ENCODE peak calls at places on chromosomes 1 and 21, in nine cellular contexts. One of them, this sample, is unnamed.

GRCh38 chr21:43271452-43272020 is 102.7 kb downstream of the CRYAA start:
- DNase-seq in breast epithelium: no peak
- DNase-seq in sigmoid colon: no peak
- DNase-seq in tibial nerve: no peak
- DNase-seq in K562: no peak
- DNase-seq in IMR-90: no peak
- DNase-seq in ovary: no peak
- DNase-seq in heart left ventricle: peak
- DNase-seq in uterus: no peak
- DNase-seq in this sample: no peak

GRCh38 chr1:108712605-108713150 is at the start of gene FNDC7:
- DNase-seq in breast epithelium: no peak
- DNase-seq in sigmoid colon: no peak
- DNase-seq in tibial nerve: no peak
- DNase-seq in K562: no peak
- DNase-seq in IMR-90: peak
- DNase-seq in ovary: no peak
- DNase-seq in heart left ventricle: no peak
- DNase-seq in uterus: no peak
- DNase-seq in this sample: no peak

GRCh38 chr1:85245891-85246290 is 13.6 kb downstream of the C1orf52 start:
- DNase-seq in breast epithelium: no peak
- DNase-seq in sigmoid colon: no peak
- DNase-seq in tibial nerve: no peak
- DNase-seq in K562: no peak
- DNase-seq in IMR-90: no peak
- DNase-seq in ovary: no peak
- DNase-seq in heart left ventricle: no peak
- DNase-seq in uterus: no peak
- DNase-seq in this sample: no peak

GRCh38 chr1:110605901-110606783 is at the start of gene KCNA2:
- DNase-seq in breast epithelium: no peak
- DNase-seq in sigmoid colon: peak
- DNase-seq in tibial nerve: no peak
- DNase-seq in K562: no peak
- DNase-seq in IMR-90: no peak
- DNase-seq in ovary: peak
- DNase-seq in heart left ventricle: peak
- DNase-seq in uterus: no peak
- DNase-seq in this sample: no peak

GRCh38 chr21:38916214-38916964 is 110.7 kb downstream of the ETS2 start:
- DNase-seq in breast epithelium: no peak
- DNase-seq in sigmoid colon: no peak
- DNase-seq in tibial nerve: no peak
- DNase-seq in K562: no peak
- DNase-seq in IMR-90: no peak
- DNase-seq in ovary: peak
- DNase-seq in heart left ventricle: no peak
- DNase-seq in uterus: no peak
- DNase-seq in this sample: no peak

GRCh38 chr1:201525196-201525778 is 13.6 kb upstream of the NAV1 start:
- DNase-seq in breast epithelium: no peak
- DNase-seq in sigmoid colon: no peak
- DNase-seq in tibial nerve: no peak
- DNase-seq in K562: no peak
- DNase-seq in IMR-90: no peak
- DNase-seq in ovary: no peak
- DNase-seq in heart left ventricle: no peak
- DNase-seq in uterus: no peak
- DNase-seq in this sample: no peak

GRCh38 chr1:170670751-170671628 is 7.1 kb downstream of the PRRX1 start:
- DNase-seq in breast epithelium: no peak
- DNase-seq in sigmoid colon: no peak
- DNase-seq in tibial nerve: peak
- DNase-seq in K562: peak
- DNase-seq in IMR-90: peak
- DNase-seq in ovary: peak
- DNase-seq in heart left ventricle: peak
- DNase-seq in uterus: peak
- DNase-seq in this sample: no peak

GRCh38 chr1:120954736-120955135 is 65.2 kb downstream of the PPIAL4A start:
- DNase-seq in breast epithelium: no peak
- DNase-seq in sigmoid colon: no peak
- DNase-seq in tibial nerve: no peak
- DNase-seq in K562: no peak
- DNase-seq in IMR-90: no peak
- DNase-seq in ovary: no peak
- DNase-seq in heart left ventricle: no peak
- DNase-seq in uterus: no peak
- DNase-seq in this sample: no peak

GRCh38 chr21:20822559-20823133 is 175.6 kb upstream of the NCAM2 start:
- DNase-seq in breast epithelium: no peak
- DNase-seq in sigmoid colon: no peak
- DNase-seq in tibial nerve: no peak
- DNase-seq in K562: no peak
- DNase-seq in IMR-90: no peak
- DNase-seq in ovary: no peak
- DNase-seq in heart left ventricle: no peak
- DNase-seq in uterus: no peak
- DNase-seq in this sample: no peak

GRCh38 chr1:39576016-39576657 is 453 bp downstream of the PABPC4 start:
- DNase-seq in breast epithelium: no peak
- DNase-seq in sigmoid colon: no peak
- DNase-seq in tibial nerve: no peak
- DNase-seq in K562: no peak
- DNase-seq in IMR-90: no peak
- DNase-seq in ovary: peak
- DNase-seq in heart left ventricle: peak
- DNase-seq in uterus: no peak
- DNase-seq in this sample: no peak

GRCh38 chr21:44267655-44268142 is 6.0 kb upstream of the DNMT3L start:
- DNase-seq in breast epithelium: no peak
- DNase-seq in sigmoid colon: no peak
- DNase-seq in tibial nerve: peak
- DNase-seq in K562: peak
- DNase-seq in IMR-90: no peak
- DNase-seq in ovary: no peak
- DNase-seq in heart left ventricle: peak
- DNase-seq in uterus: peak
- DNase-seq in this sample: no peak

GRCh38 chr21:39441502-39442475 is 3.8 kb downstream of the LCA5L start:
- DNase-seq in breast epithelium: no peak
- DNase-seq in sigmoid colon: no peak
- DNase-seq in tibial nerve: no peak
- DNase-seq in K562: peak
- DNase-seq in IMR-90: peak
- DNase-seq in ovary: no peak
- DNase-seq in heart left ventricle: no peak
- DNase-seq in uterus: no peak
- DNase-seq in this sample: no peak

GRCh38 chr1:169392406-169392805 is 24.4 kb downstream of the BLZF1 start:
- DNase-seq in breast epithelium: no peak
- DNase-seq in sigmoid colon: no peak
- DNase-seq in tibial nerve: no peak
- DNase-seq in K562: no peak
- DNase-seq in IMR-90: no peak
- DNase-seq in ovary: no peak
- DNase-seq in heart left ventricle: no peak
- DNase-seq in uterus: no peak
- DNase-seq in this sample: no peak

GRCh38 chr1:98325646-98326441 is 335.7 kb upstream of the SNX7 start:
- DNase-seq in breast epithelium: no peak
- DNase-seq in sigmoid colon: peak
- DNase-seq in tibial nerve: peak
- DNase-seq in K562: no peak
- DNase-seq in IMR-90: peak
- DNase-seq in ovary: peak
- DNase-seq in heart left ventricle: peak
- DNase-seq in uterus: peak
- DNase-seq in this sample: no peak

GRCh38 chr21:43600642-43601397 is 58.5 kb downstream of the HSF2BP start:
- DNase-seq in breast epithelium: no peak
- DNase-seq in sigmoid colon: no peak
- DNase-seq in tibial nerve: no peak
- DNase-seq in K562: no peak
- DNase-seq in IMR-90: peak
- DNase-seq in ovary: no peak
- DNase-seq in heart left ventricle: no peak
- DNase-seq in uterus: no peak
- DNase-seq in this sample: no peak

GRCh38 chr1:220680085-220680687 is 10.0 kb upstream of the C1orf115 start:
- DNase-seq in breast epithelium: no peak
- DNase-seq in sigmoid colon: no peak
- DNase-seq in tibial nerve: no peak
- DNase-seq in K562: peak
- DNase-seq in IMR-90: peak
- DNase-seq in ovary: no peak
- DNase-seq in heart left ventricle: no peak
- DNase-seq in uterus: no peak
- DNase-seq in this sample: no peak

GRCh38 chr1:241579434-241579833 is 47.3 kb downstream of the KMO start:
- DNase-seq in breast epithelium: no peak
- DNase-seq in sigmoid colon: no peak
- DNase-seq in tibial nerve: no peak
- DNase-seq in K562: no peak
- DNase-seq in IMR-90: no peak
- DNase-seq in ovary: no peak
- DNase-seq in heart left ventricle: no peak
- DNase-seq in uterus: no peak
- DNase-seq in this sample: no peak

GRCh38 chr1:167935252-167936067 is 1.0 kb upstream of the DCAF6 start:
- DNase-seq in breast epithelium: no peak
- DNase-seq in sigmoid colon: peak
- DNase-seq in tibial nerve: peak
- DNase-seq in K562: peak
- DNase-seq in IMR-90: peak
- DNase-seq in ovary: peak
- DNase-seq in heart left ventricle: no peak
- DNase-seq in uterus: peak
- DNase-seq in this sample: no peak

GRCh38 chr21:33584455-33584854 is 4.0 kb downstream of the DONSON start:
- DNase-seq in breast epithelium: no peak
- DNase-seq in sigmoid colon: no peak
- DNase-seq in tibial nerve: no peak
- DNase-seq in K562: peak
- DNase-seq in IMR-90: no peak
- DNase-seq in ovary: no peak
- DNase-seq in heart left ventricle: no peak
- DNase-seq in uterus: no peak
- DNase-seq in this sample: no peak

GRCh38 chr21:33587792-33588484 is 546 bp downstream of the DONSON start:
- DNase-seq in breast epithelium: no peak
- DNase-seq in sigmoid colon: peak
- DNase-seq in tibial nerve: peak
- DNase-seq in K562: peak
- DNase-seq in IMR-90: peak
- DNase-seq in ovary: peak
- DNase-seq in heart left ventricle: no peak
- DNase-seq in uterus: peak
- DNase-seq in this sample: no peak

GRCh38 chr21:33588485-33589335 is at the start of gene DONSON:
- DNase-seq in breast epithelium: peak
- DNase-seq in sigmoid colon: peak
- DNase-seq in tibial nerve: peak
- DNase-seq in K562: peak
- DNase-seq in IMR-90: peak
- DNase-seq in ovary: peak
- DNase-seq in heart left ventricle: peak
- DNase-seq in uterus: peak
- DNase-seq in this sample: peak

GRCh38 chr21:33586927-33587326 is 1.6 kb downstream of the DONSON start:
- DNase-seq in breast epithelium: no peak
- DNase-seq in sigmoid colon: no peak
- DNase-seq in tibial nerve: no peak
- DNase-seq in K562: no peak
- DNase-seq in IMR-90: no peak
- DNase-seq in ovary: no peak
- DNase-seq in heart left ventricle: no peak
- DNase-seq in uterus: no peak
- DNase-seq in this sample: no peak
- H3K4me3 ChIP-seq in breast epithelium: no peak
- H3K4me3 ChIP-seq in sigmoid colon: no peak
- H3K4me3 ChIP-seq in tibial nerve: no peak
- H3K4me3 ChIP-seq in K562: peak
- H3K4me3 ChIP-seq in IMR-90: no peak
- H3K4me3 ChIP-seq in ovary: no peak
- H3K4me3 ChIP-seq in heart left ventricle: no peak
- H3K4me3 ChIP-seq in uterus: no peak
- H3K4me3 ChIP-seq in this sample: no peak

GRCh38 chr1:58546520-58547308 is at the start of gene OMA1:
- DNase-seq in breast epithelium: peak
- DNase-seq in sigmoid colon: peak
- DNase-seq in tibial nerve: peak
- DNase-seq in K562: peak
- DNase-seq in IMR-90: peak
- DNase-seq in ovary: peak
- DNase-seq in heart left ventricle: peak
- DNase-seq in uterus: peak
- DNase-seq in this sample: peak
- TF ChIP-seq POLR2A in breast epithelium: peak
- TF ChIP-seq POLR2A in sigmoid colon: peak
- TF ChIP-seq POLR2A in tibial nerve: peak
- TF ChIP-seq POLR2A in K562: peak
- TF ChIP-seq POLR2A in IMR-90: peak
- TF ChIP-seq POLR2A in ovary: peak
- TF ChIP-seq POLR2A in heart left ventricle: no peak
- TF ChIP-seq POLR2A in uterus: peak
- TF ChIP-seq POLR2A in this sample: no peak

GRCh38 chr21:28614816-28615215 is 377.9 kb downstream of the LTN1 start:
- DNase-seq in breast epithelium: no peak
- DNase-seq in sigmoid colon: no peak
- DNase-seq in tibial nerve: no peak
- DNase-seq in K562: no peak
- DNase-seq in IMR-90: no peak
- DNase-seq in ovary: no peak
- DNase-seq in heart left ventricle: no peak
- DNase-seq in uterus: no peak
- DNase-seq in this sample: no peak
- H3K4me3 ChIP-seq in breast epithelium: no peak
- H3K4me3 ChIP-seq in sigmoid colon: no peak
- H3K4me3 ChIP-seq in tibial nerve: no peak
- H3K4me3 ChIP-seq in K562: no peak
- H3K4me3 ChIP-seq in IMR-90: no peak
- H3K4me3 ChIP-seq in ovary: no peak
- H3K4me3 ChIP-seq in heart left ventricle: no peak
- H3K4me3 ChIP-seq in uterus: no peak
- H3K4me3 ChIP-seq in this sample: no peak

DNA sequence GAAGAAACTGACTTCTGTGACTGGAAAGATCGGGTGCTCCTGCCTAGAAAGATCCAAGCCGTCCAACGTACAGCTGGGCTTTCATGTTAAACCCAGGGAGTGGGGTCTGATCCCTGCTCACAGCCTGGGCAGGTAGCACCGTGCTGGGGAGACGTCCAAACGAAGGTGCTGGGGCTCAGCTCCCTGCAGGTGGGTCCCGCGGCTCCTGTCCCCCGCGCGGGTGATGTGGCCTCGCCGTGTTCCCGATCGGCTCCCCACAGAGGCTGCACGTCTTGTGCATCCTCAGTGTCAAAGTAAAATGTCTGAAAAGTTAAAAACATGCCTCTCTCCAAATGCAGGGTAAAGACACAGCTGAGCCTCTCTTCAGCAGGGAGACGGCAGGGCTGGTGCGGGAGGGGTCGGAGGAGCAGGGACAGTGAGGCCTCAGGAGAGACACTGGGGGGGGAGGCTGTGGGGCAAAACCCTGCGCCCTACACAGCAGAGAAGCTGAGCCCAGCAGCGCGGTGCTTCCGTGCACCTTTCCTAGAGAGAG is 40.1 kb upstream of the COL6A2 start:
- DNase-seq in breast epithelium: no peak
- DNase-seq in sigmoid colon: peak
- DNase-seq in tibial nerve: no peak
- DNase-seq in K562: no peak
- DNase-seq in IMR-90: no peak
- DNase-seq in ovary: peak
- DNase-seq in heart left ventricle: peak
- DNase-seq in uterus: no peak
- DNase-seq in this sample: no peak
- TF ChIP-seq POLR2A in breast epithelium: no peak
- TF ChIP-seq POLR2A in sigmoid colon: no peak
- TF ChIP-seq POLR2A in tibial nerve: no peak
- TF ChIP-seq POLR2A in K562: no peak
- TF ChIP-seq POLR2A in IMR-90: no peak
- TF ChIP-seq POLR2A in ovary: no peak
- TF ChIP-seq POLR2A in heart left ventricle: no peak
- TF ChIP-seq POLR2A in uterus: no peak
- TF ChIP-seq POLR2A in this sample: no peak